ENCODE peak calls at places on chromosomes 3 and 15, in seven cellular contexts. I, T, X, R, L, D and H are unnamed samples.
A peak's percentile ranks its signal among the peaks of the same experiment; 100 is the strongest.

GRCh38 chr15:58545307-58546065 is 113.7 kb downstream of the LIPC start:
- DNase-seq in I (no peak), T (no peak), X (no peak), R (no peak), L (no peak), D (no peak), H (peak; percentile 48)

GRCh38 chr15:68630205-68630555 is 51.4 kb downstream of the CORO2B start:
- DNase-seq in I (no peak), T (no peak), X (no peak), R (no peak), L (no peak), D (no peak), H (no peak)

GRCh38 chr3:61925721-61926120 is 364.4 kb downstream of the PTPRG start:
- DNase-seq in I (no peak), T (no peak), X (no peak), R (no peak), L (no peak), D (no peak), H (no peak)

GRCh38 chr3:52827866-52828376 is 2.6 kb downstream of the ITIH4 start:
- DNase-seq in I (no peak), T (no peak), X (no peak), R (no peak), L (no peak), D (no peak), H (no peak)

GRCh38 chr3:137792633-137793271 is 28.6 kb downstream of the SOX14 start:
- DNase-seq in I (peak; percentile 29), T (no peak), X (peak; percentile 37), R (no peak), L (peak; percentile 15), D (no peak), H (no peak)

GRCh38 chr3:170974872-170975271 is 51.6 kb downstream of the SLC2A2 start:
- DNase-seq in I (no peak), T (no peak), X (no peak), R (no peak), L (no peak), D (no peak), H (no peak)

GRCh38 chr3:78096488-78097255 is 1056.8 kb downstream of the ROBO2 start:
- DNase-seq in I (no peak), T (no peak), X (no peak), R (no peak), L (peak; percentile 11), D (no peak), H (no peak)

GRCh38 chr3:12759693-12760565 is 870 bp upstream of the TMEM40 start:
- DNase-seq in I (no peak), T (no peak), X (no peak), R (no peak), L (peak; percentile 31), D (no peak), H (no peak)

GRCh38 chr3:126676919-126677705 is 22.2 kb upstream of the TXNRD3 start:
- DNase-seq in I (peak; percentile 25), T (no peak), X (peak; percentile 50), R (no peak), L (peak; percentile 37), D (no peak), H (no peak)

GRCh38 chr3:128411574-128412064 is 55.1 kb downstream of the DNAJB8 start:
- DNase-seq in I (no peak), T (no peak), X (no peak), R (no peak), L (no peak), D (no peak), H (no peak)

GRCh38 chr15:47603026-47603425 is 114.3 kb upstream of the SEMA6D start:
- DNase-seq in I (no peak), T (no peak), X (peak; percentile 64), R (no peak), L (peak; percentile 47), D (no peak), H (no peak)

GRCh38 chr3:126127904-126128303 is 44.0 kb upstream of the SLC41A3 start:
- DNase-seq in I (no peak), T (peak; percentile 63), X (no peak), R (peak; percentile 69), L (no peak), D (no peak), H (peak; percentile 9)

GRCh38 chr15:63041982-63042878 is at the start of gene TPM1:
- DNase-seq in I (peak; percentile 95), T (peak; percentile 91), X (peak; percentile 54), R (peak; percentile 95), L (peak; percentile 49), D (peak; percentile 64), H (no peak)

GRCh38 chr3:43638594-43639447 is 17.0 kb upstream of the ANO10 start:
- DNase-seq in I (no peak), T (no peak), X (no peak), R (no peak), L (peak; percentile 86), D (no peak), H (no peak)

GRCh38 chr3:149523899-149524298 is 49.4 kb downstream of the TM4SF4 start:
- DNase-seq in I (no peak), T (no peak), X (no peak), R (no peak), L (no peak), D (no peak), H (no peak)

GRCh38 chr3:71583569-71584215 is at the start of gene FOXP1:
- DNase-seq in I (peak; percentile 89), T (peak; percentile 83), X (peak; percentile 63), R (peak; percentile 86), L (peak; percentile 74), D (peak; percentile 67), H (peak; percentile 63)

DNA sequence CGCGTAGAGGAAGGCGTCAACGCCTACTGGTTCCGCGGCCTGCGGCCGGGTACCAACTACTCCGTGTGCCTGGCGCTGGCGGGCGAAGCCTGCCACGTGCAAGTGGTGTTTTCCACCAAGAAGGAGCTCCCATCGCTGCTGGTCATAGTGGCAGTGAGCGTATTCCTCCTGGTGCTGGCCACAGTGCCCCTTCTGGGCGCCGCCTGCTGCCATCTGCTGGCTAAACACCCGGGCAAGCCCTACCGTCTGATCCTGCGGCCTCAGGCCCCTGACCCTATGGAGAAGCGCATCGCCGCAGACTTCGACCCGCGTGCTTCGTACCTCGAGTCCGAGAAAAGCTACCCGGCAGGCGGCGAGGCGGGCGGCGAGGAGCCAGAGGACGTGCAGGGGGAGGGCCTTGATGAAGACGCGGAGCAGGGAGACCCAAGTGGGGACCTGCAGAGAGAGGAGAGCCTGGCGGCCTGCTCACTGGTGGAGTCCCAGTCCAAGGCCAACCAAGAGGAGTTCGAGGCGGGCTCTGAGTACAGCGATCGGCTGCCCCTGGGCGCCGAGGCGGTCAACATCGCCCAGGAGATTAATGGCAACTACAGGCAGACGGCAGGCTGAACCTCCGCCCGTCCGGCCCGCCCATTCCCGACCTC is 4.1 kb downstream of the ISLR2 start:
- DNase-seq in I (peak; percentile 45), T (no peak), X (no peak), R (no peak), L (no peak), D (no peak), H (no peak)
- TF ChIP-seq CTCF in I (peak; percentile 62), T (peak; percentile 70), X (peak; percentile 19), R (no peak), L (peak; percentile 57), D (peak; percentile 60), H (no peak)

DNA sequence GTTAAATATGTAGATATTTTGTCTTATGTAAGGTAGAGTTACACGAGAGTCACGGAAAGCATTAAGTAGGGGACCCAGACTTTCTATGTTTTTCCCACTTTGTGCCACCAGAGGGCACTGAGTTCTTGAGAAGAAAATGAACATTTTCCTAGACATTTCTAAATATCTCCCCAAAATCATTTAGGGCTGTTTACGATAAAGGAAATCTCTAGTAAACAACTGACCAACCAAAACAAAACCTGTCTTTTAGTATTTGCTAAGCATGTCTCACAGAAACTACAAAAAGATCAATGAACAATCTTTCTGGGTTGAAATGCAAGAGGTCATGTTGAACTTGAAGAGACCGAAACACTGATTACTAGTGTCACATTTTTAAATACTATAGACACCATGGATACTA is 16.1 kb downstream of the POU1F1 start:
- DNase-seq in I (peak; percentile 57), T (no peak), X (peak; percentile 61), R (no peak), L (peak; percentile 91), D (peak; percentile 23), H (no peak)
- TF ChIP-seq CTCF in I (peak; percentile 83), T (peak; percentile 87), X (peak; percentile 76), R (peak; percentile 48), L (peak; percentile 89), D (peak; percentile 77), H (peak; percentile 74)

GRCh38 chr3:197519801-197520211 is 36.0 kb downstream of the BDH1 start:
- DNase-seq in I (no peak), T (no peak), X (no peak), R (no peak), L (no peak), D (no peak), H (no peak)

GRCh38 chr3:197516517-197516889 is 39.3 kb downstream of the BDH1 start:
- DNase-seq in I (peak; percentile 84), T (no peak), X (peak; percentile 97), R (no peak), L (peak; percentile 98), D (no peak), H (no peak)

GRCh38 chr3:197520311-197521276 is 35.2 kb downstream of the BDH1 start:
- DNase-seq in I (peak; percentile 29), T (no peak), X (peak; percentile 59), R (no peak), L (peak; percentile 57), D (no peak), H (no peak)

GRCh38 chr3:197521277-197522182 is 34.2 kb downstream of the BDH1 start:
- DNase-seq in I (no peak), T (no peak), X (no peak), R (no peak), L (no peak), D (no peak), H (no peak)

DNA sequence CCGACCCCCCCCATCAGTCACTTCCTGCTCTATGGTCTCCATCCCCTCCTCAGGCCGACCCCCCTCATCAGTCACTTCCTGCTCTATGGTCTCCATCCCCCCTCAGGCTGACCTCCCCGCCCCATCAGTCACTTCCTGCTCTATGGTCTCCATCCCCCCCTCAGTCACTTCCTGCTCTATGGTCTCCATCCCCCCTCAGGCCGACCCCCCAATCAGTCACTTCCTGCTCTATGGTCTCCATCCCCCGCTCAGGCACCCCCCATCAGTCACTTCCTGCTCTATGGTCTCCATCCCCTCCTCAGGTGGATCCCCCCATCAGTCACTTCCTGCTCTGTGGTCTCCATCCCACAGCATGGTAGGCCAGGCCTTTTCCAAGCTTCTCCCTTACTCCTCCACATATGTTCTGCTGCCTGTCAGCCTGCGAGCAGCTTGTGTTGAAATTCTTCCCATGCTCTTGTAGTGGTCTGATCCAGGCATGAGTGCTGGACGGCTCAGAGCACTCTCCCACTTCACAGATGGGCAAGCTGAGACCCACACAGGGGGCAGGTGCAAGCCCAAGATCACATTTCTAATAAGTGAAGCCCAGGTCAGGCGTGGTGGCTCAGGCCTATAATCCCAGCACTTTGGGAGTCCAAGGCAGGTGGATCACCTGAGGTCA is 36.8 kb downstream of the BDH1 start:
- DNase-seq in I (no peak), T (no peak), X (no peak), R (no peak), L (no peak), D (no peak), H (no peak)
- TF ChIP-seq CTCF in I (no peak), T (no peak), X (no peak), R (no peak), L (no peak), D (no peak), H (no peak)

DNA sequence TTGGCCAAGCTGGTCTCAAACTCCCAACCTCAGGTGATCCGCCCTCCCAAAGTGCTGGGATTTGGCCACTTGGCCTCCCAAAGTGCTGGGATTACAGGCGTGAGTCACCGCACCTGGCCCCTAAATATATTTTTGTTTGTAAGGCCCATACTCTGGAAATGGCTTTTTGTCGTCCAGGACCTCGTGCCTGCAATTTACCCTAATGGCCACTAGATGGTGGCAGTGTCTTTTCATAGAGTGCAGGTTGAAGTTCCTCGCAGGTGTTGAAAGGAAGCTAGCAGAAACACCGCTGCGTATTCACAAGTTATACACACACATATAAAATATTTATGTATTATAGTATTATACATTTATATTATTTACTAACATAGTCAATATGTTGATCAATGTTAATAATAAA is 97.2 kb downstream of the LRTM1 start:
- DNase-seq in I (no peak), T (no peak), X (peak; percentile 40), R (no peak), L (peak; percentile 75), D (no peak), H (no peak)
- TF ChIP-seq CTCF in I (peak; percentile 55), T (peak; percentile 82), X (peak; percentile 77), R (no peak), L (peak; percentile 75), D (peak; percentile 62), H (no peak)